ENCODE peak calls at places on chromosome 12, in ten cellular contexts. D, X, Q, L, I, A, U, O, S and E are unnamed samples.

GRCh38 chr12:68240975-68241374 is 12.4 kb downstream of the IL22 start:
- DNase-seq in D (peak), X (no peak), Q (no peak), L (peak), I (peak), A (no peak), U (no peak), O (peak), S (peak), E (no peak)

GRCh38 chr12:50620975-50621360 is 116.2 kb downstream of the DIP2B start:
- DNase-seq in D (no peak), X (no peak), Q (no peak), L (no peak), I (no peak), A (no peak), U (no peak), O (no peak), S (no peak), E (no peak)

GRCh38 chr12:48631071-48631470 is 51.0 kb downstream of the KANSL2 start:
- DNase-seq in D (no peak), X (no peak), Q (no peak), L (no peak), I (no peak), A (no peak), U (no peak), O (no peak), S (no peak), E (no peak)

GRCh38 chr12:76646366-76646765 is 86.8 kb upstream of the OSBPL8 start:
- DNase-seq in D (no peak), X (no peak), Q (no peak), L (no peak), I (no peak), A (no peak), U (no peak), O (no peak), S (no peak), E (no peak)

GRCh38 chr12:90036641-90037040 is 328.0 kb upstream of the ATP2B1 start:
- DNase-seq in D (no peak), X (no peak), Q (peak), L (no peak), I (no peak), A (no peak), U (no peak), O (no peak), S (peak), E (no peak)

GRCh38 chr12:70745066-70745465 is 107.8 kb upstream of the PTPRB start:
- DNase-seq in D (no peak), X (no peak), Q (no peak), L (no peak), I (no peak), A (no peak), U (no peak), O (no peak), S (no peak), E (no peak)

GRCh38 chr12:77133566-77133965 is 68.2 kb upstream of the E2F7 start:
- DNase-seq in D (no peak), X (no peak), Q (peak), L (peak), I (no peak), A (no peak), U (peak), O (peak), S (peak), E (no peak)

GRCh38 chr12:6979021-6979420 is 8.3 kb downstream of the EMG1 start:
- DNase-seq in D (no peak), X (no peak), Q (no peak), L (no peak), I (no peak), A (no peak), U (no peak), O (no peak), S (no peak), E (no peak)

GRCh38 chr12:78167510-78167909 is 336.8 kb downstream of the NAV3 start:
- DNase-seq in D (no peak), X (no peak), Q (no peak), L (no peak), I (no peak), A (no peak), U (no peak), O (no peak), S (no peak), E (no peak)

GRCh38 chr12:59742831-59743230 is 147.0 kb downstream of the SLC16A7 start:
- DNase-seq in D (no peak), X (no peak), Q (no peak), L (no peak), I (no peak), A (no peak), U (no peak), O (no peak), S (no peak), E (no peak)